ENCODE peak calls at places on chromosomes 5 and 9, in five cellular contexts. J, V, G, N and U are unnamed samples.

GRCh38 chr9:121299467-121300282 is 31.7 kb downstream of the GSN start:
- DNase-seq in G (no peak), J (peak; percentile 75), N (peak; percentile 29), V (peak; percentile 62), U (peak; percentile 47)

GRCh38 chr9:104743377-104743985 is 4.0 kb upstream of the NIPSNAP3A start:
- DNase-seq in V (peak; percentile 58), J (peak; percentile 82), N (peak; percentile 78), G (peak; percentile 70), U (peak; percentile 64)

GRCh38 chr5:1548702-1549523 is 25.2 kb upstream of the LPCAT1 start:
- DNase-seq in G (no peak), J (no peak), V (no peak), N (no peak), U (no peak)

GRCh38 chr9:90838098-90838497 is 36.5 kb downstream of the SYK start:
- DNase-seq in G (no peak), J (no peak), V (no peak), N (peak; percentile 18), U (peak; percentile 36)

GRCh38 chr5:123261752-123262151 is 161.5 kb downstream of the CEP120 start:
- DNase-seq in N (peak; percentile 39), V (no peak), G (no peak), J (peak; percentile 20), U (no peak)

GRCh38 chr9:71895122-71895521 is 15.9 kb downstream of the ABHD17B start:
- DNase-seq in J (no peak), N (peak; percentile 72), G (no peak), V (no peak), U (peak; percentile 39)

GRCh38 chr9:90946981-90947380 is 145.4 kb downstream of the SYK start:
- DNase-seq in N (peak; percentile 88), J (no peak), V (no peak), G (no peak), U (no peak)

GRCh38 chr5:98096155-98096554 is 677.3 kb upstream of the RGMB start:
- DNase-seq in N (peak; percentile 74), J (peak; percentile 81), G (peak; percentile 74), V (no peak), U (no peak)

GRCh38 chr5:72908666-72909065 is 47.2 kb upstream of the FCHO2 start:
- DNase-seq in V (no peak), N (no peak), J (peak; percentile 70), G (no peak), U (no peak)

GRCh38 chr9:81724242-81724889 is 35.0 kb upstream of the TLE1 start:
- DNase-seq in N (no peak), J (no peak), G (peak; percentile 46), V (no peak), U (no peak)

GRCh38 chr9:87381746-87382145 is 115.9 kb upstream of the DAPK1 start:
- DNase-seq in G (no peak), V (no peak), J (no peak), N (no peak), U (no peak)

GRCh38 chr9:92679413-92680165 is 9.7 kb upstream of the IPPK start:
- DNase-seq in N (no peak), G (no peak), V (no peak), J (no peak), U (no peak)

GRCh38 chr5:177445052-177446016 is 1.3 kb upstream of the PRR7 start:
- DNase-seq in J (no peak), G (no peak), N (no peak), V (peak; percentile 61), U (no peak)

GRCh38 chr9:91156451-91157234 is 205.1 kb downstream of the AUH start:
- DNase-seq in V (no peak), N (no peak), G (no peak), J (peak; percentile 53), U (no peak)

GRCh38 chr5:88683506-88684135 is 199.4 kb downstream of the MEF2C start:
- DNase-seq in G (peak; percentile 89), J (no peak), V (no peak), N (no peak), U (no peak)

GRCh38 chr5:114360816-114361723 is 800 bp upstream of the KCNN2 start:
- DNase-seq in V (peak; percentile 81), J (peak; percentile 54), N (no peak), G (no peak), U (peak; percentile 11)

GRCh38 chr5:173625686-173626500 is 9.4 kb upstream of the BOD1 start:
- DNase-seq in N (no peak), V (peak; percentile 46), G (no peak), J (peak; percentile 22), U (no peak)
- TF ChIP-seq CTCF in N (peak; percentile 15), V (peak; percentile 28), G (peak; percentile 11), J (peak; percentile 11), U (no peak)

DNA sequence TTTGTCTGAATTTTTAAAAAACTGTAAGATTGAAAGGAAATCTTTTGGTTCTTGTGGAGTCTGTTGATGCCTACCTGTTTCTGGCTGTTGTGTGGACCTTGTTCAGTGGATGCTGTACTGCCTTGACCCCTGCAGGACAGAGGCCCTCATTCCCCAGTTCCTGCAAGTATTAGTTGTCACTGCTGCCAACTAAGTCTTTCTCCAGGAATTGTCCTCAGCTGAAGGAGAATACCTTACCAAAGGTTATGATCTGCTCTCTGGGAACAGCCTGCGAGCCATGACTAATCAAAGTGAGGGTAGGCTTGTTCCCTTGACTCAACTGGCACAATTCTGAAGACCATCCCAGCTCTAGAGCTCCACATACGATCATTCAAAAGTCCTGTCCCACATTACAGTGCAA is 145.3 kb upstream of the FST start:
- DNase-seq in J (peak; percentile 62), N (peak; percentile 66), V (no peak), G (no peak), U (no peak)
- TF ChIP-seq CTCF in J (peak; percentile 38), N (peak; percentile 31), V (no peak), G (peak; percentile 52), U (no peak)

DNA sequence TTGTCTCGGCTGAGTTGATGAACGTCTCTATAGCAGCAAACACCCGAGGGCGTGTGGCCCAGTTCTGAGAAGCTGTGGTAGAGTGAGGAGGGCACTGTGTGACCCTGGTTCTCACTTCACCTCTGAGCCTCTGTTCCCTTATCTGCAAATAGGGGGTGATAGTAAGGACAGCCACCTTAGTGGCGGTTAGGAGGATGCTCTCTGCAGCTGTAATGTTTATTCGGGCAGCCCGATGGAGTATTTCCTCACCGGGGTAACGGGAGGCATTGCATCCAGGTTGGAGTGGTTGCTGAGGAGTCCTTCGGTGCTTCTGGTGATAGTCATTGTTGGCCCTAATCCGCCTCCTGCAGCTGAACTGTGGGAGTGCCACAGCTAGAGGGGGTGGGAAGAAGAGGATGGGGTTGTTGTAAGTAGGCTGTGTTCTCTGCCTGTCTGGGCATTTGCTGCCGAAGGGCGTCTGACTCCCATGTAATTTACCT is 13.9 kb downstream of the PRRC2B start:
- DNase-seq in V (no peak), N (peak; percentile 73), J (peak; percentile 48), G (peak; percentile 60), U (peak; percentile 55)
- TF ChIP-seq CTCF in V (no peak), N (peak; percentile 58), J (peak; percentile 5), G (peak; percentile 47), U (no peak)

GRCh38 chr9:137116027-137116507 is 1.5 kb upstream of the DPP7 start:
- DNase-seq in V (no peak), N (no peak), J (no peak), G (no peak), U (no peak)

GRCh38 chr9:137115394-137116026 is 977 bp upstream of the DPP7 start:
- DNase-seq in G (no peak), J (no peak), N (no peak), V (no peak), U (no peak)

GRCh38 chr9:137113385-137114159 is 961 bp downstream of the DPP7 start:
- DNase-seq in J (peak; percentile 56), N (no peak), V (peak; percentile 79), G (no peak), U (no peak)

GRCh38 chr9:137114220-137114612 is 317 bp downstream of the DPP7 start:
- DNase-seq in V (peak; percentile 78), G (no peak), N (no peak), J (no peak), U (no peak)

DNA sequence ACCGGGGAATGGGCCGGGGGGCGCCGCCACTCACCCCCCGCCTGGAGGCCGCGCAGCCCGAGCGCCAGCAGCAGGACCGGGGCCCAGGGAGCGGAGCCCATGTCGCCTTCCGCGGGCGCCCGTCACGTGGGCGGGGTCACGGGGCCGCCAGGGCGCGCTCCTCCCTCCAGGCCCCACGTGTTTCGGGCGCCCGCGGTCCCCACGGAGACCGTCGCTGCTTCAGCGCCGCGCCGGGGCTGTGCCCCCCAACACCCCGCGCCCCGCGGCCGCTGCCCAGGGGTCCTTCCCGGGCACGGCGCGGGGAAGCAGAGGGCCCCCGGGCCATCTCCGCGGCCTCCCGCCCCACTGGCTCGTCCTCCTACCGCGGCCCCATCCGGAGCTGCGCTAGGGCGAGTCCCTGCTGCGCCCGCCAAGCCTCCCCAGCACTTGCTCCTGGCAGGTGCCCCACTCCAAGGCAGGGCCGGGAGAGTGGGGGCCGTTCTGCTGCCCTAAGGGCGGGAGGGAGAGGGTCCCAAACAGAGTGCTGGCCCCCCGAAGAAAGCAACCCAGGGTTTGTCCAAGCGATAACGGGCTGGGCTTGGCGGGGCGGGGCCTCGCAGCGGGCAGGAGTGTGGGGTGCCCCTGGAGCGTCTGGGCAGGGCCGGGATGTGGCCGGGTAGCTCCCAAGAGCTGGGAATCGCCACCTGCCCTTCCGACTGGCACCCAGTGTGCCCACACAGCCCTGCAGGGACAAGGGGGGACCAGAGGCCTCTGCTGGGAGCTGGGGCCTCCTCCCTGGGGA is at the start of gene DPP7:
- DNase-seq in G (no peak), N (peak; percentile 48), J (peak; percentile 89), V (peak; percentile 98), U (peak; percentile 74)
- TF ChIP-seq CTCF in G (no peak), N (no peak), J (no peak), V (no peak), U (no peak)

GRCh38 chr5:33423018-33423630 is 17.6 kb upstream of the TARS1 start:
- DNase-seq in G (peak; percentile 76), J (peak; percentile 77), V (no peak), N (peak; percentile 48), U (peak; percentile 28)
- TF ChIP-seq CTCF in G (peak; percentile 28), J (peak; percentile 19), V (no peak), N (peak; percentile 45), U (peak; percentile 74)

GRCh38 chr9:15641301-15641700 is 88.5 kb downstream of the CCDC171 start:
- DNase-seq in G (no peak), N (no peak), V (no peak), J (peak; percentile 40), U (no peak)

GRCh38 chr9:15642369-15642962 is 89.6 kb downstream of the CCDC171 start:
- DNase-seq in V (peak; percentile 39), J (peak; percentile 59), G (peak; percentile 51), N (peak; percentile 57), U (peak; percentile 42)
- TF ChIP-seq CTCF in V (peak; percentile 16), J (peak; percentile 34), G (peak; percentile 54), N (peak; percentile 50), U (peak; percentile 75)

DNA sequence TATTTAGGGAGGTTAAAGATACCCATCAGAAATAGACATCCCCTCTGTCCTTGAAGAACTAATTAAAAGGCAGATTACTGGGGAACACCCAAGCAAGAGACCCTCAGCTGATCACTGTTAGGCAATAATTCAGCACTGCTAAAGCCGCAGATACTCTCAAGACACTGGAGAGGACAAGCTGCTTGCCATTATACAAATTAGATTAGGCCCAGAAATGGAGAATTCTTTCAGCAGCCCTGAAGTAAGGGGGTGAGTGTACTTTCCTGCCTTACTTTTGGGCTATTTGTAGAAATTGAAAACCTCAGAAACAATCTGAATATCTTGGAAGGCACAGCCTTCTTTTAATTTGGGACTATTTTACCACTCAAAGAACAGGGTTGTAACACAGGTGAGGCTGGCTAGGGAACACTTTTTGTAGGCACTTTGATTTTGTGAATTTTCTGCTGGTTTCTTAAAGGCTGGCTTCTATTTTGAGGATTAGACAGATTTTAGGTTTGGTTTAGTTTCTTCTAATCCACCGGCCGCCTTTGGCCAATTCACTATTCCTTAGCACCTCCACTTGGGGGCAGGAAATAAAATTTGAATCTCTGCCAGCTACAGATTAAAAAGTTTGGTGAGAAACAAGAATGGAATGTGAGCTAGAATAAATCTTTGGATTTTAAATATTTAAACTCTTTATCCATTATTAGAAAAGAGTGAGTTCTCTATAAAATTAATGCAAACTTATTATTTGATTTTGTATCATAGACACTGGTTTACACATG is 106.0 kb downstream of the SMARCA2 start:
- DNase-seq in V (no peak), N (peak; percentile 51), J (peak; percentile 71), G (peak; percentile 47), U (peak; percentile 24)
- TF ChIP-seq CTCF in V (no peak), N (peak; percentile 30), J (no peak), G (peak; percentile 18), U (peak; percentile 16)